ENCODE peak calls at places on chromosome 22, in six cellular contexts. Y is H1, J is A549, R is neural progenitor cell, Z is right cardiac atrium, D is pancreas. L is an unnamed sample. For H3K4me1, the result is how much of the 10 kb centered on the place peaks cover.

GRCh38 chr22:42803454-42803853 is 53.6 kb downstream of the ARFGAP3 start:
- DNase-seq in Z (peak), R (no peak), J (no peak), Y (no peak), D (peak), L (no peak)

GRCh38 chr22:38927033-38927789 is 30.2 kb upstream of the APOBEC3A start:
- DNase-seq in J (peak), Z (peak), R (peak), Y (peak), D (peak), L (peak)

GRCh38 chr22:40878937-40879336 is 17.0 kb upstream of the DNAJB7 start:
- DNase-seq in D (no peak), J (no peak), Y (no peak), R (no peak), Z (no peak), L (no peak)

GRCh38 chr22:21921184-21921721 is 31.4 kb downstream of the PPM1F start:
- DNase-seq in Z (no peak), Y (no peak), R (no peak), D (no peak), J (no peak), L (no peak)

GRCh38 chr22:19713228-19713627 is 1.1 kb upstream of the SEPTIN5 start:
- DNase-seq in Y (no peak), R (no peak), Z (peak), J (no peak), D (no peak), L (no peak)

GRCh38 chr22:17074648-17075002 is 10.2 kb upstream of the IL17RA start:
- DNase-seq in R (no peak), Y (no peak), Z (no peak), D (no peak), J (no peak), L (no peak)

GRCh38 chr22:39654959-39655579 is 84.5 kb downstream of the CACNA1I start:
- DNase-seq in R (no peak), J (no peak), Y (no peak), Z (peak), D (no peak), L (no peak)

GRCh38 chr22:42642801-42643631 is 2.6 kb upstream of the ATP5MGL start:
- DNase-seq in J (no peak), Z (no peak), Y (no peak), D (no peak), R (peak), L (no peak)

GRCh38 chr22:39471421-39472141 is 14.8 kb downstream of the MGAT3 start:
- DNase-seq in J (no peak), R (peak), Z (no peak), D (no peak), Y (no peak), L (peak)

GRCh38 chr22:42299586-42300285 is 29.3 kb upstream of the TCF20 start:
- DNase-seq in Y (no peak), Z (peak), R (peak), D (no peak), J (no peak), L (peak)

GRCh38 chr22:30373331-30374325 is 13.6 kb downstream of the RNF215 start:
- DNase-seq in J (no peak), Y (no peak), R (peak), Z (peak), D (no peak), L (no peak)
- H3K4me1 ChIP-seq in J (under half), Y (under half), R (under half), Z (under half), D (under half), L (under half)

DNA sequence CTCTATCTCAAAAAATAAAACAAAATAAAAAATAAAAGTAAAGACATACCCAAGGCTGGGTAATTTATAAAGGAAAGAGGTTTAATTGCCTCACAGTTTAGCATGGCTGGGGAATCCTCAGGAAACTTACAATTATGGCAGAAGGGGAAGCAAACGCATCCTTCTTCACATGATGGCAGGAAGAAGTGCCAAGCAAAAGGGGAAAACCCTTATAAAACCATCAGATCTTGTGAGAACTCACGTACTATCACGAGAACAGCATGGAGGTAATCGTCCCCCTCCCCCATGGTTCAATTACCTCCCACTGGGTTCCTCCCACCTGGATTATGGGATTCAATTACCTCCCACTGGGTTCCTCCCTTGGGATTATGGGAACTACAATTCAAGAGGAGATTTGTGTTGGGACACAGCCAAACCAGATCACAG is 8.3 kb upstream of the SSTR3 start:
- DNase-seq in J (no peak), Y (no peak), Z (no peak), R (no peak), D (no peak), L (no peak)
- H3K4me1 ChIP-seq in J (under half), Y (under half), Z (under half), R (under half), D (under half), L (under half)

GRCh38 chr22:50260801-50261614 is 475 bp downstream of the MAPK12 start:
- DNase-seq in Y (no peak), D (no peak), J (no peak), R (peak), Z (peak), L (peak)

GRCh38 chr22:50260434-50260800 is 1.1 kb downstream of the MAPK12 start:
- DNase-seq in Y (no peak), D (no peak), J (no peak), Z (no peak), R (no peak), L (no peak)

GRCh38 chr22:50262973-50263617 is 1.6 kb upstream of the MAPK12 start:
- DNase-seq in R (no peak), D (no peak), J (no peak), Z (no peak), Y (no peak), L (no peak)

GRCh38 chr22:50262460-50262911 is 1.0 kb upstream of the MAPK12 start:
- DNase-seq in J (no peak), Z (no peak), D (no peak), R (no peak), Y (no peak), L (no peak)

DNA sequence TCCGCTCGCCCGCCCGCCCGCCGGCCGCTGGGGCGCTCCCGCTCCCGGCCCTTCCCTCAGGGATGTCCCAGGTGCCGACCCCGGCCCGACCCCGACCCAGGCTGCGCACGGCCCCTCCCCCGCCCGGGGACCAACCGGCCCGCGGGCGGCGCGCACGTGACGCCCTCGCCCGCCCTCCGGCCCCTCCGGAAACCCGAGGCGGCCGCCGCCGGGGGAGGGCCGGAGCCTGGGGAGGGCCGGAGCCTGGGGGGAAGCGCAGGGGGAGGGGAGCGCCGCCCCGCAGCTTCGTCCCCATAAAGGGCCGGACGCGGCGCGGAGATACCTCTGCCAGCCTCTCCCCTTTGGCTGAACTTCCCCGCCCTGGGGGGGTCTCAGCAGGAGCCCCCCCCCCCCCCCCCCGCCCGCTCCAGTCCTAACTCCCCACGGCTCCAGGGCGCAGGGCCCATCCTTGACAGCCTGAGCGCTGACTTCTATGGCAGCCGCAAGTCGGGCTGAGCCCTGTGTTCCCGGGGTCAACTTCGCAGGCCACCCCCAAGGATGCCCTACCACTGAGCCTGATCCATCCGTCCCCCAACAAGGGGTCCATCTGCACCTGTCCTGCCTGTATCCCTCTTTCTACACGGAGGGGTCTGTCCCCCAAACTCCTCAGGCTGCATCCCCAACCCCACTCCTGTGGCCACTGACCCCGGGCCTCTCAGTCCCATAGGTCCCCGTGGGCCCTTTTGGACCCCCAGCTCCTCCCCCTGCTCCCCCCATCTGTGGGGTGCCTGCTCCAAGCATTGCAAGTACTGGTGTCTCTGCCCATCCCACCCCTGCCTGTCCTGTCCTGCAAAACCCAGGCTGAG is at the start of gene MAPK12:
- DNase-seq in Y (no peak), J (no peak), D (no peak), R (peak), Z (peak), L (no peak)
- H3K4me1 ChIP-seq in Y (under half), J (under half), D (under half), R (under half), Z (under half), L (under half)

GRCh38 chr22:46128606-46129005 is 21.7 kb upstream of the PPARA start:
- DNase-seq in J (no peak), Z (no peak), D (no peak), R (no peak), Y (no peak), L (no peak)
- H3K4me1 ChIP-seq in J (under half), Z (under half), D (under half), R (under half), Y (under half), L (under half)

GRCh38 chr22:34429314-34429713 is 509.0 kb upstream of the LARGE1 start:
- DNase-seq in Z (no peak), D (no peak), R (no peak), Y (no peak), J (no peak), L (no peak)

GRCh38 chr22:34427841-34428240 is 507.6 kb upstream of the LARGE1 start:
- DNase-seq in Y (no peak), J (no peak), Z (no peak), R (no peak), D (no peak), L (no peak)

GRCh38 chr22:34427436-34427835 is 507.2 kb upstream of the LARGE1 start:
- DNase-seq in Y (no peak), J (no peak), R (no peak), Z (no peak), D (no peak), L (no peak)

GRCh38 chr22:34430386-34430785 is 510.1 kb upstream of the LARGE1 start:
- DNase-seq in Y (no peak), R (no peak), J (no peak), Z (no peak), D (no peak), L (no peak)
- H3K4me1 ChIP-seq in Y (under half), R (under half), J (under half), Z (under half), D (under half), L (under half)

GRCh38 chr22:49534386-49534785 is 293.3 kb downstream of the BRD1 start:
- DNase-seq in Z (no peak), J (no peak), Y (no peak), R (peak), D (no peak), L (no peak)
- H3K4me1 ChIP-seq in Z (under half), J (under half), Y (under half), R (under half), D (under half), L (under half)

GRCh38 chr22:46068176-46068907 is 82.0 kb upstream of the PPARA start:
- DNase-seq in Z (no peak), J (no peak), D (no peak), Y (no peak), R (no peak), L (peak)

GRCh38 chr22:46070722-46071450 is 79.4 kb upstream of the PPARA start:
- DNase-seq in Z (peak), D (peak), Y (no peak), R (peak), J (no peak), L (peak)

GRCh38 chr22:46070215-46070721 is 80.1 kb upstream of the PPARA start:
- DNase-seq in J (no peak), D (peak), Z (peak), R (peak), Y (no peak), L (peak)

GRCh38 chr22:46068908-46069481 is 81.3 kb upstream of the PPARA start:
- DNase-seq in R (no peak), Y (no peak), Z (peak), J (no peak), D (no peak), L (peak)

GRCh38 chr22:46069518-46070214 is 80.7 kb upstream of the PPARA start:
- DNase-seq in Z (peak), Y (no peak), J (no peak), D (peak), R (no peak), L (peak)
- H3K4me1 ChIP-seq in Z (under half), Y (under half), J (under half), D (under half), R (under half), L (under half)

GRCh38 chr22:26618487-26618886 is 660 bp upstream of the CRYBB1 start:
- DNase-seq in R (no peak), J (no peak), Z (no peak), Y (no peak), D (no peak), L (no peak)
- H3K4me1 ChIP-seq in R (half or more), J (under half), Z (under half), Y (under half), D (under half), L (under half)

GRCh38 chr22:31954535-31955326 is 10.4 kb downstream of the YWHAH start:
- DNase-seq in Y (no peak), R (no peak), Z (peak), J (no peak), D (no peak), L (no peak)
- H3K4me1 ChIP-seq in Y (under half), R (under half), Z (under half), J (under half), D (under half), L (under half)

DNA sequence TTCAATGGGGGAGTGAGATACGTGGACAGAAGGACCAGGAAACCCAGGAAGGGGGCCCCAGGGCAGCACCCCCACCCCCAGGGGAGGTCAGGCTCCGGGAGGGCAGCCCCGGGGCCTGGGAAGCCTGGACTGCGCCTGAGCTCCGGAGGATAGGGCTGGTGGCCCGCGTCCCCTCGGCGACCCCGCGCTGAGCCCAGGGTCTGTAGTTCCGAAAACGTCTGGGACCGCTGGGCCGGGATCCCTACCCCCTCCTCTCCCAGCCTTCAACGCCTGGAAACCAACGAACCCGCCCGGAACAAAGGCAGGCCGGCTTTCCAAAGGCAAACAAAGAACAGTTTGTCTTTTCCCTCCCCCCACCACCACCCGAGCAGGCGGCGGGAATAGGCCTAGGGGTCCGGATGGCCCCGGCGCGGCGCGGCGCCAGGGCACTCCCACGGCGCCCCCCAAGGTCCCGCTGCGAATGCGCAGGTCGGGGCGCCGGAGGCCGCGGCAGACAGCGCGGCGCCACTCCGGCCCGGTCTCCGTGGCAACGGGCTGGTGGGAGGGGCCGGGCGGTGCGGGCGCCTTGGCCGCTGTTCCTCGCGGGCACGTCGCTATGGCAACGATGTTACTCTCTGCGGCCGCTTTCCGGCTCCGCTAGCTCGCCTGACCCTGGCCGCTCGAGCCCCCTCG is 58.5 kb downstream of the IGLL1 start:
- DNase-seq in J (peak), Z (peak), D (peak), Y (peak), R (peak), L (peak)
- H3K4me1 ChIP-seq in J (under half), Z (under half), D (under half), Y (under half), R (under half), L (under half)

L was measured in A673.